ENCODE peak calls at places on chromosomes 12 and 14, in nine cellular contexts. J, T, O, I, M, Z, P, Q and Y are unnamed samples.

GRCh38 chr14:59566725-59567124 is 9.9 kb downstream of the CCDC175 start:
- DNase-seq in J (no peak), T (no peak), O (no peak), I (no peak), M (no peak), Z (no peak), P (no peak), Q (no peak), Y (no peak)

GRCh38 chr12:27982951-27983350 is 10.4 kb upstream of the PTHLH start:
- DNase-seq in J (no peak), T (no peak), O (no peak), I (no peak), M (no peak), Z (no peak), P (no peak), Q (no peak), Y (no peak)

GRCh38 chr12:52029686-52030085 is 21.6 kb upstream of the NR4A1 start:
- DNase-seq in J (peak; percentile 62), T (no peak), O (no peak), I (peak; percentile 67), M (no peak), Z (no peak), P (peak; percentile 91), Q (peak; percentile 84), Y (no peak)

GRCh38 chr14:24241829-24242443 is 487 bp downstream of the TINF2 start:
- DNase-seq in J (peak; percentile 89), T (peak; percentile 97), O (peak; percentile 92), I (peak; percentile 78), M (peak; percentile 96), Z (peak; percentile 90), P (peak; percentile 94), Q (peak; percentile 98), Y (peak; percentile 96)

GRCh38 chr14:96176811-96177211 is 27.8 kb upstream of the BDKRB2 start:
- DNase-seq in J (peak; percentile 83), T (peak; percentile 90), O (no peak), I (peak; percentile 26), M (no peak), Z (no peak), P (no peak), Q (no peak), Y (no peak)

GRCh38 chr12:94618995-94619695 is 31.2 kb downstream of the TMCC3 start:
- DNase-seq in J (peak; percentile 35), T (peak; percentile 46), O (no peak), I (peak; percentile 81), M (peak; percentile 57), Z (no peak), P (no peak), Q (no peak), Y (no peak)

GRCh38 chr12:64625243-64626077 is 15.2 kb downstream of the RASSF3 start:
- DNase-seq in J (peak; percentile 75), T (peak; percentile 52), O (no peak), I (peak; percentile 74), M (peak; percentile 52), Z (no peak), P (peak; percentile 32), Q (no peak), Y (no peak)

GRCh38 chr12:58925111-58925732 is 4.9 kb upstream of the LRIG3 start:
- DNase-seq in J (no peak), T (no peak), O (no peak), I (no peak), M (no peak), Z (no peak), P (no peak), Q (no peak), Y (no peak)

GRCh38 chr14:77222546-77223225 is 41.1 kb downstream of the TMEM63C start:
- DNase-seq in J (no peak), T (no peak), O (no peak), I (no peak), M (no peak), Z (no peak), P (no peak), Q (peak; percentile 56), Y (no peak)

GRCh38 chr12:42790761-42791151 is 201.2 kb upstream of the PRICKLE1 start:
- DNase-seq in J (peak; percentile 6), T (peak; percentile 65), O (no peak), I (peak; percentile 86), M (no peak), Z (no peak), P (peak; percentile 89), Q (peak; percentile 20), Y (no peak)

GRCh38 chr14:99513946-99514551 is 32.8 kb downstream of the CCNK start:
- DNase-seq in J (no peak), T (no peak), O (no peak), I (no peak), M (no peak), Z (no peak), P (no peak), Q (peak; percentile 2), Y (peak; percentile 82)

GRCh38 chr14:80364816-80365215 is 153.5 kb upstream of the DIO2 start:
- DNase-seq in J (no peak), T (no peak), O (no peak), I (no peak), M (no peak), Z (no peak), P (no peak), Q (no peak), Y (no peak)

GRCh38 chr12:57006809-57007475 is 596 bp upstream of the ZBTB39 start:
- DNase-seq in J (no peak), T (no peak), O (no peak), I (no peak), M (peak; percentile 41), Z (peak; percentile 22), P (no peak), Q (no peak), Y (no peak)

GRCh38 chr12:109841356-109841755 is 8.2 kb upstream of the TRPV4 start:
- DNase-seq in J (no peak), T (no peak), O (no peak), I (no peak), M (no peak), Z (no peak), P (no peak), Q (no peak), Y (no peak)

GRCh38 chr14:36784541-36784940 is 122.9 kb downstream of the PAX9 start:
- DNase-seq in J (no peak), T (no peak), O (no peak), I (no peak), M (no peak), Z (no peak), P (no peak), Q (no peak), Y (no peak)

GRCh38 chr14:52998376-52999010 is 47.6 kb upstream of the FERMT2 start:
- DNase-seq in J (peak; percentile 90), T (peak; percentile 78), O (no peak), I (no peak), M (no peak), Z (no peak), P (no peak), Q (no peak), Y (no peak)

GRCh38 chr12:21559855-21560569 is 33.9 kb downstream of the SPX start:
- DNase-seq in J (peak; percentile 49), T (no peak), O (no peak), I (no peak), M (no peak), Z (no peak), P (no peak), Q (no peak), Y (no peak)

GRCh38 chr12:89352242-89352491 is 134 bp downstream of the DUSP6 start:
- DNase-seq in J (no peak), T (no peak), O (no peak), I (no peak), M (no peak), Z (no peak), P (no peak), Q (no peak), Y (no peak)

GRCh38 chr12:2112401-2112800 is 59.6 kb downstream of the CACNA1C start:
- DNase-seq in J (no peak), T (no peak), O (no peak), I (no peak), M (no peak), Z (no peak), P (no peak), Q (no peak), Y (no peak)

GRCh38 chr12:122366685-122367475 is 55.6 kb downstream of the CLIP1 start:
- DNase-seq in J (peak; percentile 90), T (peak; percentile 91), O (no peak), I (peak; percentile 29), M (peak; percentile 16), Z (no peak), P (no peak), Q (peak; percentile 58), Y (no peak)

GRCh38 chr14:97978336-97978735 is 1181.2 kb downstream of the VRK1 start:
- DNase-seq in J (no peak), T (peak; percentile 86), O (peak; percentile 64), I (peak; percentile 81), M (peak; percentile 90), Z (peak; percentile 74), P (peak; percentile 68), Q (peak; percentile 79), Y (no peak)

GRCh38 chr12:57983150-57983857 is 41.9 kb downstream of the ATP23 start:
- DNase-seq in J (peak; percentile 56), T (peak; percentile 30), O (no peak), I (peak; percentile 54), M (peak; percentile 37), Z (no peak), P (peak; percentile 49), Q (peak; percentile 33), Y (no peak)

GRCh38 chr14:51482112-51482511 is 169.6 kb upstream of the FRMD6 start:
- DNase-seq in J (no peak), T (no peak), O (no peak), I (no peak), M (no peak), Z (no peak), P (no peak), Q (no peak), Y (no peak)

GRCh38 chr12:5085896-5086295 is 42.2 kb downstream of the KCNA5 start:
- DNase-seq in J (peak; percentile 40), T (peak; percentile 87), O (no peak), I (peak; percentile 95), M (no peak), Z (no peak), P (no peak), Q (no peak), Y (no peak)

GRCh38 chr14:38357557-38357956 is 101.7 kb upstream of the CLEC14A start:
- DNase-seq in J (peak; percentile 57), T (peak; percentile 87), O (no peak), I (no peak), M (no peak), Z (no peak), P (no peak), Q (no peak), Y (no peak)

GRCh38 chr14:32011225-32011624 is 65.9 kb upstream of the ARHGAP5 start:
- DNase-seq in J (no peak), T (no peak), O (no peak), I (no peak), M (no peak), Z (no peak), P (no peak), Q (no peak), Y (no peak)

GRCh38 chr12:127209318-127209717 is 1057.7 kb upstream of the TMEM132C start:
- DNase-seq in J (no peak), T (no peak), O (no peak), I (no peak), M (no peak), Z (no peak), P (no peak), Q (no peak), Y (no peak)

GRCh38 chr12:64137117-64137516 is 85.0 kb downstream of the KICS2 start:
- DNase-seq in J (no peak), T (no peak), O (no peak), I (no peak), M (no peak), Z (no peak), P (no peak), Q (no peak), Y (no peak)

GRCh38 chr14:103745424-103745823 is 29.8 kb downstream of the ZFYVE21 start:
- DNase-seq in J (no peak), T (no peak), O (no peak), I (no peak), M (no peak), Z (no peak), P (no peak), Q (no peak), Y (peak; percentile 39)

GRCh38 chr12:121797937-121798801 is 4.7 kb upstream of the RHOF start:
- DNase-seq in J (peak; percentile 48), T (no peak), O (no peak), I (peak; percentile 57), M (no peak), Z (no peak), P (no peak), Q (no peak), Y (no peak)

GRCh38 chr14:37124617-37125016 is 47.8 kb downstream of the SLC25A21 start:
- DNase-seq in J (no peak), T (no peak), O (no peak), I (peak; percentile 38), M (no peak), Z (no peak), P (no peak), Q (no peak), Y (no peak)